ENCODE peak calls at places on chromosomes 1 and 21, in ten cellular contexts. One of them, this sample, is unnamed.

GRCh38 chr1:63917571-63918394 is 144.0 kb downstream of the ROR1 start:
- DNase-seq in ureter: no peak
- DNase-seq in NK-92 treated with Interleukin-12 subunit alpha and Interleukin-12 subunit beta, amount 100 ng/mL, for 24 hours: no peak
- DNase-seq in activated CD4-positive, alpha-beta memory T cell treated with anti-CD3 and anti-CD28 coated beads, Interleukin-2, amount 10 ng/mL, durations not matched to agents 7 days and 5 days: no peak
- DNase-seq in H7: peak; percentile 10
- DNase-seq in GM04504: no peak
- DNase-seq in cardiac fibroblast: peak; percentile 26
- DNase-seq in CD4-positive, alpha-beta memory T cell: no peak
- DNase-seq in stimulated activated CD8-positive, alpha-beta memory T cell treated with anti-CD3 and anti-CD28 coated beads, Interleukin-4, amount 100 ng/mL, for 1 hour: no peak
- DNase-seq in ovary: no peak
- DNase-seq in this sample: no peak

GRCh38 chr1:153120945-153121344 is 7.6 kb upstream of the SPRR2F start:
- DNase-seq in ureter: no peak
- DNase-seq in NK-92 treated with Interleukin-12 subunit alpha and Interleukin-12 subunit beta, amount 100 ng/mL, for 24 hours: no peak
- DNase-seq in activated CD4-positive, alpha-beta memory T cell treated with anti-CD3 and anti-CD28 coated beads, Interleukin-2, amount 10 ng/mL, durations not matched to agents 7 days and 5 days: no peak
- DNase-seq in H7: no peak
- DNase-seq in GM04504: no peak
- DNase-seq in cardiac fibroblast: no peak
- DNase-seq in CD4-positive, alpha-beta memory T cell: no peak
- DNase-seq in stimulated activated CD8-positive, alpha-beta memory T cell treated with anti-CD3 and anti-CD28 coated beads, Interleukin-4, amount 100 ng/mL, for 1 hour: no peak
- DNase-seq in ovary: no peak
- DNase-seq in this sample: no peak

GRCh38 chr1:54980528-54981241 is at the start of gene TMEM61:
- DNase-seq in ureter: no peak
- DNase-seq in NK-92 treated with Interleukin-12 subunit alpha and Interleukin-12 subunit beta, amount 100 ng/mL, for 24 hours: no peak
- DNase-seq in activated CD4-positive, alpha-beta memory T cell treated with anti-CD3 and anti-CD28 coated beads, Interleukin-2, amount 10 ng/mL, durations not matched to agents 7 days and 5 days: no peak
- DNase-seq in H7: peak; percentile 85
- DNase-seq in GM04504: no peak
- DNase-seq in cardiac fibroblast: no peak
- DNase-seq in CD4-positive, alpha-beta memory T cell: no peak
- DNase-seq in stimulated activated CD8-positive, alpha-beta memory T cell treated with anti-CD3 and anti-CD28 coated beads, Interleukin-4, amount 100 ng/mL, for 1 hour: no peak
- DNase-seq in ovary: no peak
- DNase-seq in this sample: no peak

GRCh38 chr1:111802110-111802509 is 46.4 kb downstream of the DDX20 start:
- DNase-seq in ureter: no peak
- DNase-seq in NK-92 treated with Interleukin-12 subunit alpha and Interleukin-12 subunit beta, amount 100 ng/mL, for 24 hours: no peak
- DNase-seq in activated CD4-positive, alpha-beta memory T cell treated with anti-CD3 and anti-CD28 coated beads, Interleukin-2, amount 10 ng/mL, durations not matched to agents 7 days and 5 days: no peak
- DNase-seq in H7: no peak
- DNase-seq in GM04504: no peak
- DNase-seq in cardiac fibroblast: no peak
- DNase-seq in CD4-positive, alpha-beta memory T cell: no peak
- DNase-seq in stimulated activated CD8-positive, alpha-beta memory T cell treated with anti-CD3 and anti-CD28 coated beads, Interleukin-4, amount 100 ng/mL, for 1 hour: no peak
- DNase-seq in ovary: no peak
- DNase-seq in this sample: no peak

GRCh38 chr1:185045793-185046441 is 559 bp downstream of the RNF2 start:
- DNase-seq in ureter: no peak
- DNase-seq in NK-92 treated with Interleukin-12 subunit alpha and Interleukin-12 subunit beta, amount 100 ng/mL, for 24 hours: peak; percentile 30
- DNase-seq in activated CD4-positive, alpha-beta memory T cell treated with anti-CD3 and anti-CD28 coated beads, Interleukin-2, amount 10 ng/mL, durations not matched to agents 7 days and 5 days: peak; percentile 33
- DNase-seq in H7: peak; percentile 82
- DNase-seq in GM04504: no peak
- DNase-seq in cardiac fibroblast: peak; percentile 30
- DNase-seq in CD4-positive, alpha-beta memory T cell: peak; percentile 6
- DNase-seq in stimulated activated CD8-positive, alpha-beta memory T cell treated with anti-CD3 and anti-CD28 coated beads, Interleukin-4, amount 100 ng/mL, for 1 hour: no peak
- DNase-seq in ovary: no peak
- DNase-seq in this sample: peak; percentile 17

GRCh38 chr1:84862810-84863251 is 30.2 kb downstream of the LPAR3 start:
- DNase-seq in ureter: no peak
- DNase-seq in NK-92 treated with Interleukin-12 subunit alpha and Interleukin-12 subunit beta, amount 100 ng/mL, for 24 hours: peak; percentile 85
- DNase-seq in activated CD4-positive, alpha-beta memory T cell treated with anti-CD3 and anti-CD28 coated beads, Interleukin-2, amount 10 ng/mL, durations not matched to agents 7 days and 5 days: peak; percentile 59
- DNase-seq in H7: no peak
- DNase-seq in GM04504: no peak
- DNase-seq in cardiac fibroblast: no peak
- DNase-seq in CD4-positive, alpha-beta memory T cell: peak; percentile 76
- DNase-seq in stimulated activated CD8-positive, alpha-beta memory T cell treated with anti-CD3 and anti-CD28 coated beads, Interleukin-4, amount 100 ng/mL, for 1 hour: no peak
- DNase-seq in ovary: no peak
- DNase-seq in this sample: no peak

GRCh38 chr1:12436345-12436658 is 181.7 kb downstream of the DHRS3 start:
- DNase-seq in ureter: no peak
- DNase-seq in NK-92 treated with Interleukin-12 subunit alpha and Interleukin-12 subunit beta, amount 100 ng/mL, for 24 hours: no peak
- DNase-seq in activated CD4-positive, alpha-beta memory T cell treated with anti-CD3 and anti-CD28 coated beads, Interleukin-2, amount 10 ng/mL, durations not matched to agents 7 days and 5 days: no peak
- DNase-seq in H7: no peak
- DNase-seq in GM04504: no peak
- DNase-seq in cardiac fibroblast: no peak
- DNase-seq in CD4-positive, alpha-beta memory T cell: no peak
- DNase-seq in stimulated activated CD8-positive, alpha-beta memory T cell treated with anti-CD3 and anti-CD28 coated beads, Interleukin-4, amount 100 ng/mL, for 1 hour: no peak
- DNase-seq in ovary: no peak
- DNase-seq in this sample: no peak

GRCh38 chr21:43716376-43717165 is 2.4 kb upstream of the PDXK start:
- DNase-seq in ureter: no peak
- DNase-seq in NK-92 treated with Interleukin-12 subunit alpha and Interleukin-12 subunit beta, amount 100 ng/mL, for 24 hours: no peak
- DNase-seq in activated CD4-positive, alpha-beta memory T cell treated with anti-CD3 and anti-CD28 coated beads, Interleukin-2, amount 10 ng/mL, durations not matched to agents 7 days and 5 days: no peak
- DNase-seq in H7: no peak
- DNase-seq in GM04504: no peak
- DNase-seq in cardiac fibroblast: no peak
- DNase-seq in CD4-positive, alpha-beta memory T cell: no peak
- DNase-seq in stimulated activated CD8-positive, alpha-beta memory T cell treated with anti-CD3 and anti-CD28 coated beads, Interleukin-4, amount 100 ng/mL, for 1 hour: no peak
- DNase-seq in ovary: no peak
- DNase-seq in this sample: no peak